ENCODE peak calls at places on chromosomes 6 and 20, in four cellular contexts. K is activated naive CD8-positive, alpha-beta T cell treated with anti-CD3 and anti-CD28 coated beads, Interleukin-2, amount 10 ng/mL, durations not matched to agents 7 days and 5 days; P is NCI-H2081; A is GM03348. M is an unnamed sample.

GRCh38 chr6:130129781-130130246 is 92.9 kb downstream of the SAMD3 start:
- DNase-seq in K (no peak), P (no peak), A (no peak), M (no peak)

GRCh38 chr6:164107297-164107995 is 692.9 kb downstream of the QKI start:
- DNase-seq in K (no peak), P (no peak), A (no peak), M (no peak)

GRCh38 chr6:96394727-96395126 is 126.9 kb upstream of the UFL1 start:
- DNase-seq in K (no peak), P (peak), A (no peak), M (no peak)

GRCh38 chr20:6744805-6745204 is 22.7 kb upstream of the BMP2 start:
- DNase-seq in K (no peak), P (no peak), A (no peak), M (no peak)

GRCh38 chr6:73203098-73203497 is 22.2 kb downstream of the KHDC1L start:
- DNase-seq in K (no peak), P (no peak), A (no peak), M (no peak)

GRCh38 chr6:51559059-51559458 is 528.4 kb downstream of the PKHD1 start:
- DNase-seq in K (no peak), P (peak), A (no peak), M (no peak)

GRCh38 chr20:60478533-60478932 is 520.3 kb downstream of the CDH26 start:
- DNase-seq in K (no peak), P (no peak), A (no peak), M (no peak)

GRCh38 chr6:166308769-166309589 is 787 bp upstream of the PRR18 start:
- DNase-seq in K (no peak), P (peak), A (no peak), M (no peak)

GRCh38 chr20:46333136-46333991 is 25.1 kb upstream of the CDH22 start:
- DNase-seq in K (no peak), P (no peak), A (no peak), M (no peak)

GRCh38 chr6:108921547-108922331 is 73.5 kb downstream of the ARMC2 start:
- DNase-seq in K (no peak), P (peak), A (peak), M (no peak)

GRCh38 chr6:109482913-109483743 is at the start of gene ZBTB24:
- DNase-seq in K (peak), P (peak), A (peak), M (peak)

GRCh38 chr20:64051033-64051452 is 1.6 kb upstream of the SOX18 start:
- DNase-seq in K (no peak), P (no peak), A (no peak), M (no peak)

GRCh38 chr20:37353285-37353849 is 7.4 kb downstream of the SRC start:
- DNase-seq in K (no peak), P (no peak), A (no peak), M (peak)

GRCh38 chr6:29943053-29943966 is 978 bp downstream of the HLA-A start:
- DNase-seq in K (peak), P (no peak), A (no peak), M (peak)

GRCh38 chr6:162857321-162857720 is 129.5 kb downstream of the PACRG start:
- DNase-seq in K (no peak), P (peak), A (no peak), M (no peak)

GRCh38 chr6:138422861-138423260 is 18.8 kb downstream of the HEBP2 start:
- DNase-seq in K (no peak), P (no peak), A (no peak), M (no peak)

GRCh38 chr6:160430741-160431140 is 82.6 kb downstream of the SLC22A3 start:
- DNase-seq in K (no peak), P (no peak), A (no peak), M (no peak)

GRCh38 chr20:60271597-60271996 is 313.4 kb downstream of the CDH26 start:
- DNase-seq in K (no peak), P (no peak), A (peak), M (no peak)

GRCh38 chr6:80319286-80319685 is 212.8 kb downstream of the BCKDHB start:
- DNase-seq in K (no peak), P (no peak), A (peak), M (no peak)

GRCh38 chr6:140319209-140319608 is 944.8 kb upstream of the CITED2 start:
- DNase-seq in K (no peak), P (no peak), A (peak), M (no peak)

GRCh38 chr6:16163535-16164300 is 34.8 kb downstream of the MYLIP start:
- DNase-seq in K (no peak), P (no peak), A (no peak), M (no peak)

GRCh38 chr20:15012551-15012950 is 675.1 kb upstream of the FLRT3 start:
- DNase-seq in K (no peak), P (peak), A (no peak), M (no peak)

GRCh38 chr6:72783667-72784066 is 161.8 kb downstream of the KCNQ5 start:
- DNase-seq in K (no peak), P (no peak), A (peak), M (no peak)

M was measured in posterior vena cava.